ENCODE peak calls at places on chromosomes 12 and 14, in four cellular contexts. U is GM13977, Q is HEK293T, N is SIG-M5. B is an unnamed sample.

GRCh38 chr12:27828196-27828595 is 48.2 kb upstream of the MANSC4 start:
- DNase-seq in U (no peak), Q (no peak), N (no peak), B (no peak)

GRCh38 chr12:46389130-46389616 is 16.6 kb upstream of the SLC38A2 start:
- DNase-seq in U (no peak), Q (no peak), N (no peak), B (no peak)

GRCh38 chr14:40292664-40293063 is 860.4 kb upstream of the FBXO33 start:
- DNase-seq in U (no peak), Q (no peak), N (no peak), B (no peak)

GRCh38 chr14:64705406-64706118 is 1.3 kb downstream of the PLEKHG3 start:
- DNase-seq in U (no peak), Q (no peak), N (no peak), B (no peak)

GRCh38 chr14:20662968-20663731 is 21.2 kb upstream of the RNASE4 start:
- DNase-seq in U (no peak), Q (peak), N (no peak), B (peak)

GRCh38 chr14:66944872-66945271 is 244.4 kb upstream of the GARIN2 start:
- DNase-seq in U (no peak), Q (no peak), N (no peak), B (no peak)

GRCh38 chr12:50659690-50660424 is 104.0 kb upstream of the ATF1 start:
- DNase-seq in U (no peak), Q (no peak), N (no peak), B (no peak)

GRCh38 chr12:123237646-123238329 is 4.6 kb downstream of the MTRFR start:
- DNase-seq in U (peak), Q (peak), N (no peak), B (peak)

GRCh38 chr12:89928467-89928866 is 219.8 kb upstream of the ATP2B1 start:
- DNase-seq in U (no peak), Q (no peak), N (no peak), B (no peak)

GRCh38 chr14:55301722-55302121 is 30.5 kb downstream of the FBXO34 start:
- DNase-seq in U (peak), Q (no peak), N (no peak), B (no peak)

GRCh38 chr12:29320295-29321090 is 60.5 kb downstream of the ERGIC2 start:
- DNase-seq in U (no peak), Q (no peak), N (no peak), B (no peak)

GRCh38 chr12:103600967-103601728 is 14.1 kb downstream of the STAB2 start:
- DNase-seq in U (no peak), Q (no peak), N (no peak), B (no peak)

GRCh38 chr12:125081427-125081826 is 16.2 kb downstream of the AACS start:
- DNase-seq in U (no peak), Q (no peak), N (no peak), B (peak)

GRCh38 chr12:116466536-116466935 is 92.6 kb upstream of the MAP1LC3B2 start:
- DNase-seq in U (no peak), Q (no peak), N (no peak), B (no peak)

GRCh38 chr12:27366621-27367020 is 34.0 kb downstream of the BMAL2 start:
- DNase-seq in U (no peak), Q (no peak), N (no peak), B (no peak)

GRCh38 chr14:91416744-91417133 is 881 bp downstream of the CCDC88C start:
- DNase-seq in U (no peak), Q (no peak), N (no peak), B (peak)

GRCh38 chr14:101185946-101186345 is 282.4 kb upstream of the RTL1 start:
- DNase-seq in U (no peak), Q (no peak), N (no peak), B (no peak)

GRCh38 chr12:848519-849191 is 96.3 kb downstream of the WNK1 start:
- DNase-seq in U (peak), Q (no peak), N (no peak), B (no peak)

GRCh38 chr14:93994919-93995682 is 2.0 kb upstream of the CCDC197 start:
- DNase-seq in U (no peak), Q (no peak), N (no peak), B (no peak)

B was measured in D341Med.